ENCODE peak calls at places on chromosomes 2 and 18, in nine cellular contexts. One of them, this sample, is unnamed.

GRCh38 chr18:48740846-48741485 is 202.1 kb downstream of the CTIF start:
- DNase-seq in GM12865: no peak
- DNase-seq in activated CD4-positive, CD25-positive, alpha-beta regulatory T cell: no peak
- DNase-seq in B cell: no peak
- DNase-seq in stimulated activated CD4-positive, alpha-beta T cell treated with anti-CD3 and anti-CD28 coated beads, Interleukin-2, amount 100 ng/mL, for 48 hours: no peak
- DNase-seq in epithelial cell of prostate: no peak
- DNase-seq in GM13976: no peak
- DNase-seq in sciatic nerve: no peak
- DNase-seq in NCI-H226: no peak
- DNase-seq in this sample: no peak

GRCh38 chr2:215866594-215866993 is 146.8 kb downstream of the MREG start:
- DNase-seq in GM12865: no peak
- DNase-seq in activated CD4-positive, CD25-positive, alpha-beta regulatory T cell: no peak
- DNase-seq in B cell: no peak
- DNase-seq in stimulated activated CD4-positive, alpha-beta T cell treated with anti-CD3 and anti-CD28 coated beads, Interleukin-2, amount 100 ng/mL, for 48 hours: no peak
- DNase-seq in epithelial cell of prostate: no peak
- DNase-seq in GM13976: no peak
- DNase-seq in sciatic nerve: no peak
- DNase-seq in NCI-H226: no peak
- DNase-seq in this sample: no peak

GRCh38 chr18:54031243-54031642 is 193.2 kb downstream of the MBD2 start:
- DNase-seq in GM12865: no peak
- DNase-seq in activated CD4-positive, CD25-positive, alpha-beta regulatory T cell: no peak
- DNase-seq in B cell: no peak
- DNase-seq in stimulated activated CD4-positive, alpha-beta T cell treated with anti-CD3 and anti-CD28 coated beads, Interleukin-2, amount 100 ng/mL, for 48 hours: no peak
- DNase-seq in epithelial cell of prostate: no peak
- DNase-seq in GM13976: no peak
- DNase-seq in sciatic nerve: no peak
- DNase-seq in NCI-H226: no peak
- DNase-seq in this sample: no peak

GRCh38 chr2:45452866-45453265 is 158.2 kb downstream of the SRBD1 start:
- DNase-seq in GM12865: no peak
- DNase-seq in activated CD4-positive, CD25-positive, alpha-beta regulatory T cell: no peak
- DNase-seq in B cell: no peak
- DNase-seq in stimulated activated CD4-positive, alpha-beta T cell treated with anti-CD3 and anti-CD28 coated beads, Interleukin-2, amount 100 ng/mL, for 48 hours: no peak
- DNase-seq in epithelial cell of prostate: no peak
- DNase-seq in GM13976: no peak
- DNase-seq in sciatic nerve: no peak
- DNase-seq in NCI-H226: no peak
- DNase-seq in this sample: no peak

GRCh38 chr2:222861411-222862067 is 703 bp downstream of the ACSL3 start:
- DNase-seq in GM12865: peak
- DNase-seq in activated CD4-positive, CD25-positive, alpha-beta regulatory T cell: peak
- DNase-seq in B cell: peak
- DNase-seq in stimulated activated CD4-positive, alpha-beta T cell treated with anti-CD3 and anti-CD28 coated beads, Interleukin-2, amount 100 ng/mL, for 48 hours: peak
- DNase-seq in epithelial cell of prostate: no peak
- DNase-seq in GM13976: peak
- DNase-seq in sciatic nerve: peak
- DNase-seq in NCI-H226: no peak
- DNase-seq in this sample: peak

GRCh38 chr2:200742426-200742825 is 69.3 kb upstream of the BZW1 start:
- DNase-seq in GM12865: no peak
- DNase-seq in activated CD4-positive, CD25-positive, alpha-beta regulatory T cell: no peak
- DNase-seq in B cell: no peak
- DNase-seq in stimulated activated CD4-positive, alpha-beta T cell treated with anti-CD3 and anti-CD28 coated beads, Interleukin-2, amount 100 ng/mL, for 48 hours: no peak
- DNase-seq in epithelial cell of prostate: no peak
- DNase-seq in GM13976: no peak
- DNase-seq in sciatic nerve: peak
- DNase-seq in NCI-H226: no peak
- DNase-seq in this sample: peak

GRCh38 chr2:10410001-10410671 is 38.0 kb downstream of the ODC1 start:
- DNase-seq in GM12865: peak
- DNase-seq in activated CD4-positive, CD25-positive, alpha-beta regulatory T cell: no peak
- DNase-seq in B cell: peak
- DNase-seq in stimulated activated CD4-positive, alpha-beta T cell treated with anti-CD3 and anti-CD28 coated beads, Interleukin-2, amount 100 ng/mL, for 48 hours: no peak
- DNase-seq in epithelial cell of prostate: no peak
- DNase-seq in GM13976: peak
- DNase-seq in sciatic nerve: no peak
- DNase-seq in NCI-H226: no peak
- DNase-seq in this sample: no peak

GRCh38 chr2:19675856-19676460 is 225.8 kb downstream of the TTC32 start:
- DNase-seq in GM12865: no peak
- DNase-seq in activated CD4-positive, CD25-positive, alpha-beta regulatory T cell: no peak
- DNase-seq in B cell: no peak
- DNase-seq in stimulated activated CD4-positive, alpha-beta T cell treated with anti-CD3 and anti-CD28 coated beads, Interleukin-2, amount 100 ng/mL, for 48 hours: no peak
- DNase-seq in epithelial cell of prostate: no peak
- DNase-seq in GM13976: no peak
- DNase-seq in sciatic nerve: no peak
- DNase-seq in NCI-H226: no peak
- DNase-seq in this sample: no peak

GRCh38 chr2:203451686-203452085 is 83.4 kb downstream of the RAPH1 start:
- DNase-seq in GM12865: no peak
- DNase-seq in activated CD4-positive, CD25-positive, alpha-beta regulatory T cell: no peak
- DNase-seq in B cell: no peak
- DNase-seq in stimulated activated CD4-positive, alpha-beta T cell treated with anti-CD3 and anti-CD28 coated beads, Interleukin-2, amount 100 ng/mL, for 48 hours: no peak
- DNase-seq in epithelial cell of prostate: no peak
- DNase-seq in GM13976: no peak
- DNase-seq in sciatic nerve: no peak
- DNase-seq in NCI-H226: no peak
- DNase-seq in this sample: no peak

This sample was measured in cardiac septum.